ENCODE peak calls at places on chromosomes 16 and 17, in four cellular contexts. N is erythroblast, W is esophagus squamous epithelium, K is Peyer's patch. U is an unnamed sample.
A peak's percentile ranks its signal among the peaks of the same experiment; 100 is the strongest.

GRCh38 chr17:42178817-42179216 is 2.1 kb downstream of the KCNH4 start:
- DNase-seq in N (no peak), W (no peak), K (peak; percentile 41), U (no peak)

GRCh38 chr16:81650982-81651562 is 128.0 kb upstream of the PLCG2 start:
- DNase-seq in N (peak; percentile 56), W (no peak), K (no peak), U (peak; percentile 86)

GRCh38 chr17:75685508-75685907 is 18.4 kb downstream of the SAP30BP start:
- DNase-seq in N (no peak), W (no peak), K (no peak), U (no peak)

GRCh38 chr17:29176500-29177351 is 3.5 kb downstream of the MYO18A start:
- DNase-seq in N (peak; percentile 72), W (no peak), K (peak; percentile 67), U (peak; percentile 76)

GRCh38 chr17:78458739-78459335 is 80.4 kb downstream of the PGS1 start:
- DNase-seq in N (no peak), W (no peak), K (no peak), U (no peak)

GRCh38 chr17:57338257-57338919 is 82.1 kb downstream of the MSI2 start:
- DNase-seq in N (no peak), W (no peak), K (peak; percentile 17), U (no peak)

GRCh38 chr17:80773243-80773991 is 218.2 kb upstream of the CHMP6 start:
- DNase-seq in N (no peak), W (no peak), K (no peak), U (peak; percentile 45)

GRCh38 chr17:4186244-4186920 is 43.4 kb downstream of the CYB5D2 start:
- DNase-seq in N (no peak), W (no peak), K (no peak), U (peak; percentile 46)

GRCh38 chr17:76081295-76082210 is 2.6 kb downstream of the ZACN start:
- DNase-seq in N (no peak), W (no peak), K (no peak), U (no peak)

GRCh38 chr17:18257268-18257681 is 1.3 kb downstream of the FLII start:
- DNase-seq in N (no peak), W (no peak), K (no peak), U (no peak)

GRCh38 chr17:61065263-61065773 is 334.3 kb upstream of the TBX2 start:
- DNase-seq in N (no peak), W (no peak), K (no peak), U (no peak)

GRCh38 chr17:15237106-15237425 is 28.1 kb downstream of the PMP22 start:
- DNase-seq in N (no peak), W (no peak), K (no peak), U (no peak)

GRCh38 chr17:13067629-13068303 is 49.9 kb upstream of the ELAC2 start:
- DNase-seq in N (no peak), W (no peak), K (no peak), U (no peak)

GRCh38 chr17:40598928-40599627 is 33.8 kb upstream of the CCR7 start:
- DNase-seq in N (no peak), W (no peak), K (peak; percentile 80), U (no peak)

GRCh38 chr16:85648782-85649181 is 35.7 kb downstream of the GSE1 start:
- DNase-seq in N (no peak), W (no peak), K (no peak), U (no peak)

GRCh38 chr17:74631468-74632195 is 8.1 kb upstream of the CD300E start:
- DNase-seq in N (no peak), W (no peak), K (no peak), U (no peak)

GRCh38 chr16:48011888-48012658 is 143.7 kb downstream of the ABCC12 start:
- DNase-seq in N (no peak), W (no peak), K (no peak), U (no peak)

GRCh38 chr17:46821482-46822387 is 3.2 kb upstream of the WNT3 start:
- DNase-seq in N (no peak), W (no peak), K (no peak), U (no peak)

DNA sequence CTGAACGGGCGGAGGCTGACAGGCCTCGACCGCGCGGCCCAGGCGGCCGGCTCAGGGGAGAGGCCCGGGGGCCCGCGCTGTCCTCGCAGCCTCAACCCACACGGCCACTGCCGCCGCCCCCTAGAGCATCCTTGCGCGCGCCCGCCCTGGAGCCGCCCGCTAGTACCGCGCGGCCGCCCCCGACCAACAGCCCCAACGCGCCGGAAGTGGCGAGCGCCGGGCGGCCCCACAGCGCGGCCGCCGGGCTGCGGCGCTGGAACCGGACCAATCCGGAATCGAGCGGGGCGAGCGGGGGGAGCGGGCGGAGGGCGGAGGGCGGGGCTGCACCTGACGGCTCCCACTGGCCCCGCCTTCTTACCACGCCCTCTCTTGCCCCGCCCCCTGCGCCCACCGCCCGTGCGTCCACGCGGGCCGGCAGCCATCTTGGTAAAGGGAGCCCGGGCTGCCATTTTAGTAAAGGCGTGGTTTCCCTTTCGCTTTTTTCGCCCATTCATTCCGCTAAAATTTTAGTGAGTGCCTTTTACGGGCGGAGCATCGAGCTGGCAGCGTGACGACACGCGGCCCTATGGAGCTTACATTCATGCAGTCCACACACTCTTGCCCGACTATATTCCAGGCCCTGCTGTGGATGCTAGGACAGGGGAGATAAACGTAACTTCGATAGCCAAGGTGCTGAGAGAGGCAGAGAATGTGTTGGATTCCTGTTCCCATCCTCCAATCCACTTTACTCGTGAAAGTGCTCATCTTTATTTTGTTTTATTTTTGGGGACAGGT is at the start of gene XPO6:
- DNase-seq in N (peak; percentile 99), W (peak; percentile 78), K (peak; percentile 97), U (peak; percentile 98)
- TF ChIP-seq POLR2A in N (peak; percentile 34), W (peak; percentile 76), K (peak; percentile 79), U (peak; percentile 35)

DNA sequence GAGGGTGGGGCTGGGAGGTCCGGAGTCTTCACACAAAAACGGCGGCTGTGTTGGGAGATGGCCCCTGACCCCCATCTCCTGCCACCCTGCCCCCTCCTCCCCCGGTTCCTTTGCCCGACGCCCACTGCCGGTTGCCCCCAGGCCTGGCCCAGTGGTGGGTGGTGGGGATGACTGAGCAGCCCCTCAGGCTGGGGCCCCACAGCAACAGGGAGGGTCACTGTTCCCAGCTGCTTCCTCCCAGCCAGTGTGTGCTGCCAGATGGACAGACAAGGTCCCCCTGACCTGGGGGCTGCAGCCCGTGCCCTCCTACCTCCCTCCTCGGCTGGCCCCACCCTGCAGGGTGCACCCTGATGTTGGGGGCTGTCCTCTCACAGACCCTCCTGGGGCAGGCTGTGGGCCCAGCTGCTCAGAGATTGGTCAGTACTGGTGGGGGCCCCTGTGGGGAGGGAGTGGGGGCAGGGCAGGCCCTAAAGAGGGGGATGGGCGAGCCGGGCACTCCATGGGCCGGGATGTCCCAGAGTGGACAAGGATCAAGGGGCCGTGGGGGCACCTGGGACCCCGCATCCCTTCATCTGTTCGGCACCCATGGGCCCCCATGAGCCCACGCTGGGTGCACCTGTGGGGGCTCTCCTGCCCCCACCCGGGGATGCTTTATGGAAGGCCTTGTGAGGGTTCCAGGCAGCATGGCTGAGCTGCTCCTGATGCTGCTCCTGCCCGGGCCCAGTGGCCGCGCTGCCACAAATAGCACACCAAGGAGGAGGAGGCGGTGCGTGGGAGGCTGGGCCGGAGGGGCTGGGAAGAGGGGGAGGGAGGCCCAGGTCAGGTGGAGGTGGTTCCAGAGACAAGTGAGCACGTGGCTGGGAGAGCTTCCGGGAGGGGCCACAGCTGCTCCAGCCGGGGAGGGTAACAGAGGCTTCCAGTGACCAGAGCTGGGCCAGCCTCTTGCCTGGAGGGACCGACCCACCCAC is 5.1 kb downstream of the C1QTNF8 start:
- DNase-seq in N (no peak), W (no peak), K (no peak), U (no peak)
- TF ChIP-seq POLR2A in N (no peak), W (no peak), K (no peak), U (no peak)

GRCh38 chr16:90012978-90013745 is 6.1 kb downstream of the DBNDD1 start:
- DNase-seq in N (no peak), W (no peak), K (peak; percentile 51), U (no peak)
- TF ChIP-seq POLR2A in N (no peak), W (no peak), K (no peak), U (no peak)

DNA sequence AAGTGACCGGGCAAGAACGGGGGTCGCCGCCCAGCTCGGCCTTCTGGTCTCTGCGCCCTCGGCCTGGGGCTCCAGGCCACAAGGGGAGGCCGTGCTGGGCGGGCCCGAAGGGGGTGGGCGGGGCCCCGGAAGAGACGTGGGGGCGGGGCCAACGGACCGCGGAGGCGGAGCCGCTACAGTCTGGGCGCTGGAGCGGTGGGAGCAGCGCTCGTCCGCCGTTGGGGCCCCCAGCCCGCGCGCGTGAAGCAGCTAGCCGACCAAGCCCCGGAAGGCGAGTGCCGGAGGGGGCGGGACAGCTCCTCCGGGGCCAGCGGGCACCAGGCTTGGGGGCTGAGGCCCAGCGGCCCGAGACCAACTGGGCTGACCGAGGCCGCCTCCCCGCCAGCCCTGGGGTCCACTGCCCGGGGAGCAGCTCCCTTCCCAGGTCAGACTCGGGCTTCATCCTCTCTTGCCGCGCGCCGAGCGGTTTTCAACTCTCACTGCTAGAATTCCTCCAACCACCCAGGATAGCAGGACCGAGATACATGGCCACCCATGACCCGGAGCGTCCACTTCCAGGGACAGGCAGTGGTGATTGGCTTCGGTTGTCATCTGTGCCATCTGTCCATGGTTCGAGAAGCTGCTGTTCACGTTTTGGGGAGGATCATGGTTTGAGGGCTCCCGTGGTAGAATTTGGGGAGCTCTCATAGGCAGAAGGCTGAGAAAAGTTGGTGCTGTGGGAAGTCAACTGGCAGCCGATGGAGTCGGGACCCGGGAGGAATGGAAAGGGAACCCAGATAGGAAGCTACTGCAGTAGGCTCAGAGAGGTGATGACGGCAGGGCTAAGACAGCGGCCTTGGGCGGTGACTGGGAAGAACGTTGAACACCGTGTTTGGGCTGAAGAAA is 44.6 kb upstream of the LCMT1 start:
- DNase-seq in N (peak; percentile 93), W (no peak), K (peak; percentile 84), U (peak; percentile 92)
- TF ChIP-seq POLR2A in N (peak; percentile 82), W (peak; percentile 80), K (peak; percentile 75), U (peak; percentile 76)